ENCODE peak calls at places on chromosomes 7 and 10, in seven cellular contexts. One of them, this sample, is unnamed.

GRCh38 chr10:28327494-28327886 is 24.6 kb upstream of the MPP7 start:
- DNase-seq in suprapubic skin: no peak
- DNase-seq in stimulated activated CD4-positive, alpha-beta T cell treated with anti-CD3 and anti-CD28 coated beads, Interleukin-12 subunit alpha, Interleukin-12 subunit beta, amount 100 ng/mL, for 4 hours: no peak
- DNase-seq in tibial artery: no peak
- DNase-seq in EH: peak
- DNase-seq in T-helper 9 cell: no peak
- DNase-seq in HT1080: peak
- DNase-seq in this sample: no peak

GRCh38 chr7:150891740-150892139 is 39.4 kb downstream of the AOC1 start:
- DNase-seq in tibial artery: no peak
- DNase-seq in suprapubic skin: no peak
- DNase-seq in T-helper 9 cell: no peak
- DNase-seq in HT1080: no peak
- DNase-seq in stimulated activated CD4-positive, alpha-beta T cell treated with anti-CD3 and anti-CD28 coated beads, Interleukin-12 subunit alpha, Interleukin-12 subunit beta, amount 100 ng/mL, for 4 hours: no peak
- DNase-seq in EH: no peak
- DNase-seq in this sample: no peak

GRCh38 chr10:103451091-103451801 is 924 bp downstream of the CALHM2 start:
- DNase-seq in T-helper 9 cell: peak
- DNase-seq in EH: peak
- DNase-seq in tibial artery: peak
- DNase-seq in suprapubic skin: no peak
- DNase-seq in stimulated activated CD4-positive, alpha-beta T cell treated with anti-CD3 and anti-CD28 coated beads, Interleukin-12 subunit alpha, Interleukin-12 subunit beta, amount 100 ng/mL, for 4 hours: peak
- DNase-seq in HT1080: no peak
- DNase-seq in this sample: peak

GRCh38 chr10:73886085-73886529 is 11.8 kb upstream of the CAMK2G start:
- DNase-seq in tibial artery: peak
- DNase-seq in HT1080: peak
- DNase-seq in EH: peak
- DNase-seq in suprapubic skin: peak
- DNase-seq in T-helper 9 cell: peak
- DNase-seq in stimulated activated CD4-positive, alpha-beta T cell treated with anti-CD3 and anti-CD28 coated beads, Interleukin-12 subunit alpha, Interleukin-12 subunit beta, amount 100 ng/mL, for 4 hours: peak
- DNase-seq in this sample: peak

GRCh38 chr7:106102387-106102966 is 9.6 kb downstream of the SYPL1 start:
- DNase-seq in suprapubic skin: no peak
- DNase-seq in HT1080: no peak
- DNase-seq in tibial artery: no peak
- DNase-seq in T-helper 9 cell: no peak
- DNase-seq in EH: no peak
- DNase-seq in stimulated activated CD4-positive, alpha-beta T cell treated with anti-CD3 and anti-CD28 coated beads, Interleukin-12 subunit alpha, Interleukin-12 subunit beta, amount 100 ng/mL, for 4 hours: no peak
- DNase-seq in this sample: no peak

GRCh38 chr10:47025253-47025539 is 114.0 kb downstream of the PTPN20 start:
- DNase-seq in suprapubic skin: peak
- DNase-seq in HT1080: no peak
- DNase-seq in stimulated activated CD4-positive, alpha-beta T cell treated with anti-CD3 and anti-CD28 coated beads, Interleukin-12 subunit alpha, Interleukin-12 subunit beta, amount 100 ng/mL, for 4 hours: no peak
- DNase-seq in T-helper 9 cell: no peak
- DNase-seq in tibial artery: no peak
- DNase-seq in EH: no peak
- DNase-seq in this sample: no peak

GRCh38 chr10:120634629-120635028 is 177.6 kb downstream of the PLPP4 start:
- DNase-seq in tibial artery: no peak
- DNase-seq in stimulated activated CD4-positive, alpha-beta T cell treated with anti-CD3 and anti-CD28 coated beads, Interleukin-12 subunit alpha, Interleukin-12 subunit beta, amount 100 ng/mL, for 4 hours: no peak
- DNase-seq in suprapubic skin: no peak
- DNase-seq in T-helper 9 cell: no peak
- DNase-seq in EH: no peak
- DNase-seq in HT1080: no peak
- DNase-seq in this sample: no peak

GRCh38 chr7:17682586-17682985 is 257.7 kb downstream of the SNX13 start:
- DNase-seq in suprapubic skin: no peak
- DNase-seq in stimulated activated CD4-positive, alpha-beta T cell treated with anti-CD3 and anti-CD28 coated beads, Interleukin-12 subunit alpha, Interleukin-12 subunit beta, amount 100 ng/mL, for 4 hours: no peak
- DNase-seq in EH: peak
- DNase-seq in tibial artery: no peak
- DNase-seq in HT1080: no peak
- DNase-seq in T-helper 9 cell: no peak
- DNase-seq in this sample: no peak

GRCh38 chr10:46270086-46270811 is 16.5 kb upstream of the ANTXRL start:
- DNase-seq in HT1080: no peak
- DNase-seq in suprapubic skin: no peak
- DNase-seq in stimulated activated CD4-positive, alpha-beta T cell treated with anti-CD3 and anti-CD28 coated beads, Interleukin-12 subunit alpha, Interleukin-12 subunit beta, amount 100 ng/mL, for 4 hours: no peak
- DNase-seq in EH: no peak
- DNase-seq in T-helper 9 cell: no peak
- DNase-seq in tibial artery: peak
- DNase-seq in this sample: no peak

GRCh38 chr10:124035928-124036558 is 57.4 kb downstream of the CHST15 start:
- DNase-seq in EH: no peak
- DNase-seq in tibial artery: no peak
- DNase-seq in T-helper 9 cell: no peak
- DNase-seq in HT1080: no peak
- DNase-seq in stimulated activated CD4-positive, alpha-beta T cell treated with anti-CD3 and anti-CD28 coated beads, Interleukin-12 subunit alpha, Interleukin-12 subunit beta, amount 100 ng/mL, for 4 hours: no peak
- DNase-seq in suprapubic skin: peak
- DNase-seq in this sample: peak

GRCh38 chr7:80249619-80250305 is 115.1 kb downstream of the GNAI1 start:
- DNase-seq in T-helper 9 cell: no peak
- DNase-seq in EH: peak
- DNase-seq in tibial artery: no peak
- DNase-seq in stimulated activated CD4-positive, alpha-beta T cell treated with anti-CD3 and anti-CD28 coated beads, Interleukin-12 subunit alpha, Interleukin-12 subunit beta, amount 100 ng/mL, for 4 hours: no peak
- DNase-seq in HT1080: no peak
- DNase-seq in suprapubic skin: no peak
- DNase-seq in this sample: no peak

GRCh38 chr7:100965723-100966541 is 3.4 kb upstream of the MUC12 start:
- DNase-seq in tibial artery: peak
- DNase-seq in EH: peak
- DNase-seq in HT1080: no peak
- DNase-seq in stimulated activated CD4-positive, alpha-beta T cell treated with anti-CD3 and anti-CD28 coated beads, Interleukin-12 subunit alpha, Interleukin-12 subunit beta, amount 100 ng/mL, for 4 hours: peak
- DNase-seq in suprapubic skin: no peak
- DNase-seq in T-helper 9 cell: peak
- DNase-seq in this sample: peak

GRCh38 chr7:1646957-1647891 is 22.9 kb upstream of the ELFN1 start:
- DNase-seq in EH: no peak
- DNase-seq in HT1080: no peak
- DNase-seq in T-helper 9 cell: no peak
- DNase-seq in stimulated activated CD4-positive, alpha-beta T cell treated with anti-CD3 and anti-CD28 coated beads, Interleukin-12 subunit alpha, Interleukin-12 subunit beta, amount 100 ng/mL, for 4 hours: no peak
- DNase-seq in suprapubic skin: no peak
- DNase-seq in tibial artery: peak
- DNase-seq in this sample: peak

GRCh38 chr10:2197663-2198062 is 460.3 kb upstream of the ADARB2 start:
- DNase-seq in T-helper 9 cell: no peak
- DNase-seq in tibial artery: no peak
- DNase-seq in EH: no peak
- DNase-seq in HT1080: no peak
- DNase-seq in stimulated activated CD4-positive, alpha-beta T cell treated with anti-CD3 and anti-CD28 coated beads, Interleukin-12 subunit alpha, Interleukin-12 subunit beta, amount 100 ng/mL, for 4 hours: no peak
- DNase-seq in suprapubic skin: no peak
- DNase-seq in this sample: no peak

GRCh38 chr10:88228130-88228529 is 355.0 kb downstream of the RNLS start:
- DNase-seq in stimulated activated CD4-positive, alpha-beta T cell treated with anti-CD3 and anti-CD28 coated beads, Interleukin-12 subunit alpha, Interleukin-12 subunit beta, amount 100 ng/mL, for 4 hours: no peak
- DNase-seq in EH: no peak
- DNase-seq in HT1080: no peak
- DNase-seq in suprapubic skin: no peak
- DNase-seq in T-helper 9 cell: no peak
- DNase-seq in tibial artery: no peak
- DNase-seq in this sample: no peak

GRCh38 chr10:58412502-58412961 is 27.3 kb downstream of the TFAM start:
- DNase-seq in suprapubic skin: no peak
- DNase-seq in T-helper 9 cell: no peak
- DNase-seq in HT1080: peak
- DNase-seq in tibial artery: no peak
- DNase-seq in stimulated activated CD4-positive, alpha-beta T cell treated with anti-CD3 and anti-CD28 coated beads, Interleukin-12 subunit alpha, Interleukin-12 subunit beta, amount 100 ng/mL, for 4 hours: no peak
- DNase-seq in EH: peak
- DNase-seq in this sample: no peak

GRCh38 chr10:108601856-108602255 is 1321.5 kb downstream of the XPNPEP1 start:
- DNase-seq in T-helper 9 cell: no peak
- DNase-seq in stimulated activated CD4-positive, alpha-beta T cell treated with anti-CD3 and anti-CD28 coated beads, Interleukin-12 subunit alpha, Interleukin-12 subunit beta, amount 100 ng/mL, for 4 hours: no peak
- DNase-seq in tibial artery: no peak
- DNase-seq in EH: no peak
- DNase-seq in HT1080: peak
- DNase-seq in suprapubic skin: no peak
- DNase-seq in this sample: no peak

GRCh38 chr10:3745582-3745981 is 39.4 kb downstream of the KLF6 start:
- DNase-seq in tibial artery: no peak
- DNase-seq in stimulated activated CD4-positive, alpha-beta T cell treated with anti-CD3 and anti-CD28 coated beads, Interleukin-12 subunit alpha, Interleukin-12 subunit beta, amount 100 ng/mL, for 4 hours: no peak
- DNase-seq in HT1080: no peak
- DNase-seq in T-helper 9 cell: no peak
- DNase-seq in suprapubic skin: no peak
- DNase-seq in EH: no peak
- DNase-seq in this sample: no peak

GRCh38 chr7:123367508-123368122 is 166.8 kb downstream of the IQUB start:
- DNase-seq in T-helper 9 cell: no peak
- DNase-seq in suprapubic skin: no peak
- DNase-seq in EH: no peak
- DNase-seq in stimulated activated CD4-positive, alpha-beta T cell treated with anti-CD3 and anti-CD28 coated beads, Interleukin-12 subunit alpha, Interleukin-12 subunit beta, amount 100 ng/mL, for 4 hours: no peak
- DNase-seq in HT1080: peak
- DNase-seq in tibial artery: no peak
- DNase-seq in this sample: no peak

GRCh38 chr10:101826852-101827434 is 8.7 kb upstream of the OGA start:
- DNase-seq in suprapubic skin: no peak
- DNase-seq in stimulated activated CD4-positive, alpha-beta T cell treated with anti-CD3 and anti-CD28 coated beads, Interleukin-12 subunit alpha, Interleukin-12 subunit beta, amount 100 ng/mL, for 4 hours: no peak
- DNase-seq in EH: no peak
- DNase-seq in tibial artery: no peak
- DNase-seq in HT1080: no peak
- DNase-seq in T-helper 9 cell: no peak
- DNase-seq in this sample: peak